ENCODE peak calls at places on chromosomes 1 and 21, in six cellular contexts. O is right atrium auricular region, V is AG09309, U is cardiac fibroblast, D is kidney epithelial cell, Q is fibroblast of lung. T is an unnamed sample.

GRCh38 chr1:37085393-37085792 is 51.1 kb upstream of the GRIK3 start:
- DNase-seq in O (no peak), V (no peak), U (no peak), D (no peak), Q (no peak), T (no peak)

GRCh38 chr1:43423672-43424550 is 29.8 kb downstream of the HYI start:
- DNase-seq in O (no peak), V (no peak), U (no peak), D (no peak), Q (no peak), T (no peak)

GRCh38 chr1:29161977-29162376 is 19.7 kb downstream of the SRSF4 start:
- DNase-seq in O (no peak), V (no peak), U (no peak), D (no peak), Q (no peak), T (no peak)

GRCh38 chr1:114292194-114292593 is 138.5 kb upstream of the SYT6 start:
- DNase-seq in O (no peak), V (no peak), U (no peak), D (no peak), Q (no peak), T (no peak)

GRCh38 chr1:46134660-46135331 is 2.4 kb upstream of the PIK3R3 start:
- DNase-seq in O (no peak), V (peak; percentile 83), U (peak; percentile 98), D (no peak), Q (peak; percentile 75), T (no peak)

GRCh38 chr1:82598816-82599215 is 798.1 kb downstream of the ADGRL2 start:
- DNase-seq in O (no peak), V (no peak), U (no peak), D (no peak), Q (no peak), T (no peak)

GRCh38 chr21:34603710-34604057 is 11.2 kb downstream of the RCAN1 start:
- DNase-seq in O (no peak), V (no peak), U (no peak), D (no peak), Q (no peak), T (no peak)

GRCh38 chr1:164836614-164837018 is 277.6 kb downstream of the PBX1 start:
- DNase-seq in O (no peak), V (no peak), U (no peak), D (no peak), Q (no peak), T (no peak)

GRCh38 chr1:242731446-242731845 is 206.9 kb upstream of the PLD5 start:
- DNase-seq in O (no peak), V (no peak), U (no peak), D (no peak), Q (no peak), T (no peak)

GRCh38 chr21:30116474-30116873 is 50.1 kb downstream of the CLDN17 start:
- DNase-seq in O (no peak), V (no peak), U (no peak), D (no peak), Q (no peak), T (no peak)

GRCh38 chr1:192700834-192701271 is 64.9 kb downstream of the RGS13 start:
- DNase-seq in O (no peak), V (peak; percentile 87), U (peak; percentile 87), D (peak; percentile 72), Q (peak; percentile 92), T (peak; percentile 29)

GRCh38 chr21:32381571-32381970 is 11.2 kb downstream of the URB1 start:
- DNase-seq in O (no peak), V (no peak), U (no peak), D (no peak), Q (no peak), T (no peak)

GRCh38 chr1:75415187-75415586 is 195.7 kb downstream of the SLC44A5 start:
- DNase-seq in O (no peak), V (no peak), U (no peak), D (no peak), Q (no peak), T (no peak)

GRCh38 chr1:46545784-46546183 is 5.7 kb downstream of the KNCN start:
- DNase-seq in O (no peak), V (no peak), U (no peak), D (no peak), Q (no peak), T (no peak)

GRCh38 chr1:27109103-27109822 is 45.7 kb downstream of the SLC9A1 start:
- DNase-seq in O (no peak), V (no peak), U (peak; percentile 38), D (no peak), Q (no peak), T (no peak)

GRCh38 chr1:90922202-90922601 is 99.6 kb downstream of the ZNF644 start:
- DNase-seq in O (no peak), V (no peak), U (no peak), D (no peak), Q (no peak), T (no peak)
- TF ChIP-seq CTCF in O (no peak), V (no peak), U (no peak), D (no peak), Q (no peak), T (no peak)

GRCh38 chr1:59061876-59062275 is 235.0 kb upstream of the FGGY start:
- DNase-seq in O (peak; percentile 89), V (peak; percentile 85), U (peak; percentile 98), D (no peak), Q (peak; percentile 97), T (peak; percentile 67)
- H3K4me3 ChIP-seq in O (peak overlapping the region; percentile 35), V (peak overlapping the region; percentile 34), U (peak overlapping the region; percentile 43), D (no peak overlapping the region), Q (peak overlapping the region; percentile 36), T (peak overlapping the region; percentile 23)

GRCh38 chr1:232939748-232940147 is 10.7 kb upstream of the NTPCR start:
- DNase-seq in O (no peak), V (no peak), U (no peak), D (no peak), Q (no peak), T (no peak)

GRCh38 chr1:232940262-232940661 is 10.1 kb upstream of the NTPCR start:
- DNase-seq in O (no peak), V (no peak), U (no peak), D (no peak), Q (no peak), T (no peak)

GRCh38 chr1:232942413-232943294 is 7.8 kb upstream of the NTPCR start:
- DNase-seq in O (no peak), V (no peak), U (no peak), D (no peak), Q (no peak), T (no peak)

GRCh38 chr1:232938926-232939325 is 11.5 kb upstream of the NTPCR start:
- DNase-seq in O (no peak), V (no peak), U (no peak), D (no peak), Q (no peak), T (no peak)

GRCh38 chr1:232937741-232938375 is 12.6 kb upstream of the NTPCR start:
- DNase-seq in O (no peak), V (no peak), U (no peak), D (no peak), Q (peak; percentile 49), T (no peak)
- TF ChIP-seq CTCF in O (no peak), V (no peak), U (no peak), D (no peak), Q (no peak), T (no peak)

GRCh38 chr1:1175221-1176062 is 1.8 kb downstream of the TTLL10 start:
- DNase-seq in O (no peak), V (no peak), U (no peak), D (no peak), Q (no peak), T (no peak)
- H3K4me3 ChIP-seq in O (no peak overlapping the region), V (no peak overlapping the region), U (no peak overlapping the region), D (no peak overlapping the region), Q (no peak overlapping the region), T (no peak overlapping the region)

GRCh38 chr1:198157847-198158765 is 1.3 kb downstream of the NEK7 start:
- DNase-seq in O (no peak), V (no peak), U (peak; percentile 54), D (no peak), Q (peak; percentile 52), T (no peak)
- TF ChIP-seq CTCF in O (no peak), V (no peak), U (no peak), D (no peak), Q (no peak), T (no peak)

DNA sequence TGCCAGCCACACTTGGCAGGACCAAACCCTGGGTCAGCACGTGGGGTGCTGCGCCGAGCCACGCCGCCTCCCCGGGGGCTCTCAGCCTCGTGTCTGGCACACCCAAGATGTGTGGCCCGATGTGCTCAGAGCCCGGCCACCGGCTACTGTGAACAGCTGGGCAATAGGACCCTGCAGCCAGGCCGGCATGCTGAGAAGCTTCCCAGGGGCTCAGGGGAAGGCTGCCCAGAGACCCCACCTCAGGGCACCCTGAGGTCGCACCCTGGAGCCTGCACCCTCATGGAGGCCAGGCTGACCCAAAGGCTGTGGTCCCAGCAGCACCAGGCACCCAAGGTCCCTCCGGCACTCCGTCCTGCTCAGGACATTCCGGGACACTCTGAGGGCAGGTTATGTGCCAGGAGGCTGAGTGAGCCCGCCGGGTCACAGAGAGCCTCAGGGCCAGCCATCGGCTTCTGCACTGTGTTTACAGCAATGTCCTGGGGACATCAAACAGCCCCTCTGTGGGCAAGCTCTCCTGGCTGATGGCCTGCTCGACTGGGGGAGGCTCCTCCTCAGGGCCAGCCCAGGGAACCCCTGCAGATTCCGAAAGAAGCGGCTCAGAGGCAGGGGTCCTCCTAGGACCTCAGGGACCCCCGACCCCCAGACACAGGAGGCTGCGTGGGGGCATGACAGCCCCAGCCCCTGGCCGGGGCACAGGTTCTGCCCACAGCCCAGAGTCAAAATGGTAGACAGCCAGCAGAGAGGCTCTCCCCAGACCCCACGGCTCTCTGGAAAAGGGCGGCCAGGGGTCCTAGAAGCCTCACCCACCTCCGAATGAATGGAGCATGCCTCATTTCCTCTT is 8.3 kb downstream of the SLC19A1 start:
- DNase-seq in O (no peak), V (no peak), U (no peak), D (no peak), Q (no peak), T (no peak)
- H3K4me3 ChIP-seq in O (no peak overlapping the region), V (no peak overlapping the region), U (no peak overlapping the region), D (no peak overlapping the region), Q (no peak overlapping the region), T (no peak overlapping the region)

GRCh38 chr1:218301217-218301616 is 16.1 kb downstream of the RRP15 start:
- DNase-seq in O (no peak), V (no peak), U (no peak), D (no peak), Q (no peak), T (no peak)

GRCh38 chr1:218302155-218302554 is 17.1 kb downstream of the RRP15 start:
- DNase-seq in O (no peak), V (no peak), U (no peak), D (no peak), Q (no peak), T (no peak)

GRCh38 chr1:218298398-218298797 is 13.3 kb downstream of the RRP15 start:
- DNase-seq in O (no peak), V (no peak), U (no peak), D (no peak), Q (no peak), T (no peak)

GRCh38 chr1:218297867-218298266 is 12.8 kb downstream of the RRP15 start:
- DNase-seq in O (no peak), V (no peak), U (peak; percentile 44), D (no peak), Q (no peak), T (no peak)

GRCh38 chr1:218299416-218299815 is 14.3 kb downstream of the RRP15 start:
- DNase-seq in O (no peak), V (peak; percentile 49), U (peak; percentile 80), D (peak; percentile 21), Q (peak; percentile 78), T (peak; percentile 49)
- TF ChIP-seq CTCF in O (no peak), V (peak; percentile 61), U (peak; percentile 48), D (peak; percentile 60), Q (peak; percentile 65), T (peak; percentile 41)